ENCODE peak calls at places on chromosomes 7 and 10, in six cellular contexts. L is SK-N-SH, H is PC-3, R is HCT116, Q is GM23248, M is Karpas-422. A is an unnamed sample.

GRCh38 chr7:86814980-86815379 is 171.3 kb downstream of the GRM3 start:
- DNase-seq in L (peak; percentile 50), H (peak; percentile 38), R (peak; percentile 28), Q (peak; percentile 26), M (peak; percentile 64), A (peak; percentile 28)

GRCh38 chr7:45656431-45656830 is 82.3 kb downstream of the ADCY1 start:
- DNase-seq in L (no peak), H (no peak), R (no peak), Q (no peak), M (no peak), A (no peak)

GRCh38 chr7:13829914-13830603 is 159.4 kb downstream of the ETV1 start:
- DNase-seq in L (no peak), H (peak; percentile 75), R (no peak), Q (peak; percentile 41), M (no peak), A (no peak)

GRCh38 chr10:29736325-29737208 is 101.8 kb upstream of the SVIL start:
- DNase-seq in L (peak; percentile 87), H (peak; percentile 54), R (no peak), Q (peak; percentile 77), M (no peak), A (no peak)

GRCh38 chr7:20152511-20152910 is 64.7 kb downstream of the MACC1 start:
- DNase-seq in L (no peak), H (peak; percentile 88), R (no peak), Q (peak; percentile 32), M (no peak), A (no peak)

GRCh38 chr7:44580945-44581344 is 1.1 kb downstream of the TMED4 start:
- DNase-seq in L (no peak), H (peak; percentile 38), R (no peak), Q (no peak), M (no peak), A (no peak)

GRCh38 chr10:21724695-21725371 is 190.8 kb downstream of the MLLT10 start:
- DNase-seq in L (peak; percentile 61), H (peak; percentile 98), R (peak; percentile 93), Q (peak; percentile 99), M (peak; percentile 90), A (peak; percentile 96)

GRCh38 chr7:139505563-139505962 is 17.9 kb upstream of the CLEC2L start:
- DNase-seq in L (peak; percentile 41), H (peak; percentile 9), R (peak; percentile 15), Q (peak; percentile 37), M (peak; percentile 72), A (no peak)

GRCh38 chr7:29229946-29230345 is 35.4 kb downstream of the CHN2 start:
- DNase-seq in L (no peak), H (no peak), R (no peak), Q (no peak), M (no peak), A (no peak)

GRCh38 chr7:42494199-42494710 is 257.2 kb upstream of the GLI3 start:
- DNase-seq in L (no peak), H (no peak), R (no peak), Q (no peak), M (no peak), A (no peak)

GRCh38 chr7:42495251-42495650 is 258.2 kb upstream of the GLI3 start:
- DNase-seq in L (no peak), H (peak; percentile 7), R (no peak), Q (peak; percentile 37), M (no peak), A (no peak)

GRCh38 chr7:42494722-42495121 is 257.7 kb upstream of the GLI3 start:
- DNase-seq in L (no peak), H (no peak), R (no peak), Q (peak; percentile 38), M (no peak), A (no peak)

GRCh38 chr7:42492895-42493294 is 255.9 kb upstream of the GLI3 start:
- DNase-seq in L (no peak), H (no peak), R (no peak), Q (peak; percentile 9), M (no peak), A (no peak)

DNA sequence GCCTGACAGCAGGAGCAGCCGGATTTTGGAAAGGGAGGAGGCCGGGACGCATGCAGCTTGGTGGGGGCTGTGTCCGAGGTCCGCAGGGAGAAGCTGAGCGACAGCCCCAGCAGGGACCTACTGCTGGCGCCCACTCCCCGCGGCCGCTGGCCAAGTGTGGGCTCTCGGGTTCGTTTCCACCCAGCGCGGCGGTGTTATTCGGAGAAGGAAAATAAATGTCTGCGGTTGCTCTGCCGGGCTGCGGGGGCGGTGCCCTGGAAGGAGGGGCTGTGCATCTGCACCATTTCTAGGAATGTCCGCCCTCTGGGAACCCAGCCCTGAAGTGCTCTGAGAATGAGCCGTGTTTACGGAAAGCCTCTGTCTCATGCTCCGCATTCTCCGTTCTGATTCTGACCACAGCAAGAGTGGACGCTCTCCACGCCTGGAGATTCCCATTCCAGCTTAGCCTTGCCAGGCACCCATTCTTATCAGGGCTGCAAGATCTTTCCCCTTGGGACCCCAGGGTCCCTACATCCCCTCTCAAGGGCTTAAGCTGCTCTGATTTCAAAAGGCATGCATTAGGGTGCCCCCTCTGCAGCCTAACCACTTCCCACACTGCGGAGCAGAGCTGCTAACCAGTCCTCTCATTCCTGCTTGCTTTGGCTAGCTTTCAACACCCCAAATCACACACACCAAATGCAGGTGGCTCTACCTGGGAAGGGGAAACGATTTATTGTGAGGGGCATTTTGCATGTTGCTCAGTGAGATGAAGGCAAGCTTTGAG is 256.6 kb upstream of the GLI3 start:
- DNase-seq in L (peak; percentile 20), H (peak; percentile 81), R (no peak), Q (peak; percentile 96), M (no peak), A (no peak)
- H2AFZ ChIP-seq in L (peak overlapping the region; percentile 5), H (peak overlapping the region; percentile 80), R (no peak overlapping the region), Q (peak overlapping the region; percentile 78), M (no peak overlapping the region), A (no peak overlapping the region)

GRCh38 chr7:159086301-159086925 is 58.3 kb downstream of the VIPR2 start:
- DNase-seq in L (no peak), H (no peak), R (no peak), Q (no peak), M (no peak), A (no peak)
- H3K9me2 ChIP-seq in L (no peaks in the 10 kb centered on the region), H (no peaks in the 10 kb centered on the region), R (no peaks in the 10 kb centered on the region), Q (no peaks in the 10 kb centered on the region), M (no peaks in the 10 kb centered on the region), A (no peaks in the 10 kb centered on the region)

GRCh38 chr7:80515298-80515697 is 3.4 kb upstream of the GNAT3 start:
- DNase-seq in L (no peak), H (no peak), R (no peak), Q (no peak), M (no peak), A (no peak)
- H3K9ac ChIP-seq in L (no peak overlapping the region), H (no peak overlapping the region), R (no peak overlapping the region), Q (no peak overlapping the region), M (no peak overlapping the region), A (no peak overlapping the region)

DNA sequence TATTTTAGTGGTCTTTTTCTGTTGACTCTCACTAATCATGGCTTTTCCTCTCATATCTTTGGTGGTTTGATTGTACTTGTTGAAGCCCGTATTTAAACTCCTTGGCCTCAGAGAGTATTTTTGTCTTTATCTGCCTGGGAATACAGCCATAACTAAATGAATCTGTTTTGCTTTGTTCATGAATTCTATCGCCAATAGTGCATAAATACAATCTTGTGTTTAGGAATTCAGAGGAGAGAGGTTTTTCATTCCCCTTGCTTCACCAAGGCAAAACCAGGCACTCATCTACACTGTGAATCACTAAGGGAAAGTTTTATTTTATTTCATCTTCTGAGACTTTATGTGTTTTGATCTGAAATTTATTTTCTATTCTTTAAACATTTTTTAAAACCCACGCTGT is 152.7 kb downstream of the BICC1 start:
- DNase-seq in L (no peak), H (no peak), R (no peak), Q (no peak), M (no peak), A (no peak)
- H2AFZ ChIP-seq in L (no peak overlapping the region), H (peak overlapping the region; percentile 23), R (no peak overlapping the region), Q (no peak overlapping the region), M (no peak overlapping the region), A (no peak overlapping the region)

GRCh38 chr7:54712777-54713176 is 46.2 kb downstream of the SEC61G start:
- DNase-seq in L (no peak), H (no peak), R (no peak), Q (no peak), M (no peak), A (no peak)
- H3K9me2 ChIP-seq in L (no peaks in the 10 kb centered on the region), H (no peaks in the 10 kb centered on the region), R (no peaks in the 10 kb centered on the region), Q (no peaks in the 10 kb centered on the region), M (no peaks in the 10 kb centered on the region), A (no peaks in the 10 kb centered on the region)

GRCh38 chr7:116802144-116802747 is 60.1 kb upstream of the CAPZA2 start:
- DNase-seq in L (no peak), H (no peak), R (no peak), Q (peak; percentile 69), M (no peak), A (no peak)
- H3K9ac ChIP-seq in L (no peak overlapping the region), H (no peak overlapping the region), R (peak overlapping the region; percentile 45), Q (peak overlapping the region; percentile 33), M (no peak overlapping the region), A (no peak overlapping the region)

GRCh38 chr10:118238573-118239240 is 103.4 kb downstream of the FAM204A start:
- DNase-seq in L (peak; percentile 50), H (peak; percentile 47), R (no peak), Q (peak; percentile 94), M (no peak), A (no peak)
- H2AFZ ChIP-seq in L (no peak overlapping the region), H (no peak overlapping the region), R (no peak overlapping the region), Q (peak overlapping the region; percentile 52), M (no peak overlapping the region), A (peak overlapping the region; percentile 16)

GRCh38 chr7:131897790-131898165 is 341.4 kb upstream of the PODXL start:
- DNase-seq in L (no peak), H (no peak), R (no peak), Q (no peak), M (no peak), A (no peak)
- H3K9me2 ChIP-seq in L (no peaks in the 10 kb centered on the region), H (no peaks in the 10 kb centered on the region), R (no peaks in the 10 kb centered on the region), Q (no peaks in the 10 kb centered on the region), M (no peaks in the 10 kb centered on the region), A (no peaks in the 10 kb centered on the region)

A was measured in MM.1S.